ENCODE peak calls at places on chromosomes 1 and 21, in ten cellular contexts. Q is HepG2; X is pancreas; Z is fibroblast of lung; M is CD8-positive, alpha-beta T cell; K is Panc1; S is IMR-90; T is psoas muscle; A is heart right ventricle; I is body of pancreas. C is an unnamed sample.

GRCh38 chr1:32801096-32801713 is 16.0 kb downstream of the YARS1 start:
- DNase-seq in Q (no peak), X (no peak), Z (peak; percentile 93), M (peak; percentile 29), K (no peak), S (peak; percentile 90), T (no peak), A (no peak), I (no peak), C (no peak)

GRCh38 chr1:15650433-15650832 is 33.2 kb downstream of the DDI2 start:
- DNase-seq in Q (no peak), X (no peak), Z (no peak), M (no peak), K (no peak), S (no peak), T (no peak), A (no peak), I (no peak), C (no peak)

GRCh38 chr1:28591708-28592313 is at the start of gene RAB42:
- DNase-seq in Q (peak; percentile 84), X (no peak), Z (peak; percentile 23), M (peak; percentile 6), K (no peak), S (no peak), T (peak; percentile 61), A (peak; percentile 42), I (peak; percentile 45), C (no peak)

GRCh38 chr1:209627349-209628196 is 24.7 kb downstream of the LAMB3 start:
- DNase-seq in Q (peak; percentile 46), X (peak; percentile 41), Z (peak; percentile 61), M (peak; percentile 78), K (peak; percentile 43), S (peak; percentile 69), T (peak; percentile 80), A (peak; percentile 86), I (peak; percentile 66), C (no peak)

GRCh38 chr1:232557096-232557495 is 72.8 kb downstream of the SIPA1L2 start:
- DNase-seq in Q (no peak), X (no peak), Z (no peak), M (no peak), K (no peak), S (no peak), T (no peak), A (no peak), I (no peak), C (no peak)

GRCh38 chr21:35663856-35664606 is 396.3 kb downstream of the SETD4 start:
- DNase-seq in Q (no peak), X (no peak), Z (no peak), M (no peak), K (no peak), S (no peak), T (no peak), A (no peak), I (no peak), C (no peak)

GRCh38 chr1:12048376-12048775 is 14.7 kb upstream of the TNFRSF8 start:
- DNase-seq in Q (no peak), X (no peak), Z (no peak), M (no peak), K (no peak), S (no peak), T (no peak), A (no peak), I (peak; percentile 20), C (no peak)

GRCh38 chr1:112358061-112358770 is 37.8 kb upstream of the CTTNBP2NL start:
- DNase-seq in Q (no peak), X (no peak), Z (peak; percentile 16), M (no peak), K (no peak), S (peak; percentile 8), T (no peak), A (no peak), I (peak; percentile 24), C (peak; percentile 6)

GRCh38 chr1:78501203-78501602 is 10.4 kb downstream of the PTGFR start:
- DNase-seq in Q (no peak), X (no peak), Z (no peak), M (no peak), K (no peak), S (no peak), T (no peak), A (no peak), I (no peak), C (no peak)

GRCh38 chr21:46185717-46186116 is 1.5 kb upstream of the SPATC1L start:
- DNase-seq in Q (no peak), X (no peak), Z (no peak), M (no peak), K (no peak), S (no peak), T (no peak), A (no peak), I (no peak), C (no peak)

GRCh38 chr21:40047211-40047610 is 180.0 kb downstream of the PCP4 start:
- DNase-seq in Q (no peak), X (no peak), Z (no peak), M (no peak), K (no peak), S (no peak), T (no peak), A (no peak), I (no peak), C (no peak)

GRCh38 chr1:29626066-29626465 is 389.7 kb downstream of the PTPRU start:
- DNase-seq in Q (no peak), X (no peak), Z (no peak), M (no peak), K (no peak), S (no peak), T (no peak), A (no peak), I (no peak), C (no peak)

GRCh38 chr1:232457607-232458006 is 172.3 kb downstream of the SIPA1L2 start:
- DNase-seq in Q (no peak), X (no peak), Z (no peak), M (no peak), K (no peak), S (no peak), T (no peak), A (no peak), I (no peak), C (no peak)

GRCh38 chr1:76075877-76076276 is 1.3 kb downstream of the ST6GALNAC3 start:
- DNase-seq in Q (no peak), X (no peak), Z (no peak), M (no peak), K (no peak), S (peak; percentile 9), T (no peak), A (no peak), I (no peak), C (no peak)

GRCh38 chr1:152752225-152752624 is 5.6 kb upstream of the KPRP start:
- DNase-seq in Q (peak; percentile 13), X (no peak), Z (peak; percentile 60), M (no peak), K (peak; percentile 62), S (peak; percentile 70), T (no peak), A (no peak), I (no peak), C (peak; percentile 39)

GRCh38 chr1:29082519-29082918 is 41.2 kb downstream of the TMEM200B start:
- DNase-seq in Q (no peak), X (no peak), Z (no peak), M (no peak), K (no peak), S (no peak), T (no peak), A (no peak), I (no peak), C (no peak)

GRCh38 chr1:63630238-63630637 is 37.0 kb downstream of the PGM1 start:
- DNase-seq in Q (no peak), X (no peak), Z (peak; percentile 31), M (no peak), K (no peak), S (no peak), T (no peak), A (no peak), I (no peak), C (no peak)

GRCh38 chr1:3675436-3675835 is 23.1 kb downstream of the TP73 start:
- DNase-seq in Q (no peak), X (peak; percentile 36), Z (no peak), M (no peak), K (no peak), S (no peak), T (peak; percentile 3), A (no peak), I (no peak), C (no peak)
- H3K27me3 ChIP-seq in Q (no peaks in the 10 kb centered on the region), X (no peaks in the 10 kb centered on the region), Z (no peaks in the 10 kb centered on the region), M (no peaks in the 10 kb centered on the region), K (no peaks in the 10 kb centered on the region), S (peaks cover 18% of the 10 kb centered on the region), T (no peaks in the 10 kb centered on the region), A (no peaks in the 10 kb centered on the region), I (no peaks in the 10 kb centered on the region), C (peaks cover 2% of the 10 kb centered on the region)

GRCh38 chr1:212700597-212700891 is 904 bp upstream of the BATF3 start:
- DNase-seq in Q (no peak), X (peak; percentile 13), Z (no peak), M (no peak), K (no peak), S (no peak), T (no peak), A (no peak), I (no peak), C (no peak)
- H3K4me3 ChIP-seq in Q (peak overlapping the region; percentile 45), X (peak overlapping the region; percentile 33), Z (peak overlapping the region; percentile 61), M (peak overlapping the region; percentile 60), K (peak overlapping the region; percentile 67), S (peak overlapping the region; percentile 73), T (peak overlapping the region; percentile 70), A (peak overlapping the region; percentile 50), I (no peak overlapping the region), C (peak overlapping the region; percentile 60)

GRCh38 chr1:60898987-60899386 is 183.4 kb upstream of the NFIA start:
- DNase-seq in Q (no peak), X (no peak), Z (no peak), M (no peak), K (no peak), S (no peak), T (no peak), A (no peak), I (no peak), C (no peak)

GRCh38 chr1:60897003-60897402 is 185.4 kb upstream of the NFIA start:
- DNase-seq in Q (no peak), X (no peak), Z (no peak), M (no peak), K (no peak), S (no peak), T (no peak), A (peak; percentile 28), I (no peak), C (no peak)

GRCh38 chr1:60899464-60899863 is 182.9 kb upstream of the NFIA start:
- DNase-seq in Q (no peak), X (no peak), Z (no peak), M (no peak), K (no peak), S (no peak), T (no peak), A (no peak), I (no peak), C (no peak)

GRCh38 chr1:60895167-60896124 is 186.9 kb upstream of the NFIA start:
- DNase-seq in Q (no peak), X (no peak), Z (peak; percentile 63), M (no peak), K (no peak), S (no peak), T (no peak), A (no peak), I (no peak), C (no peak)

GRCh38 chr1:60898413-60898812 is 183.9 kb upstream of the NFIA start:
- DNase-seq in Q (no peak), X (no peak), Z (no peak), M (no peak), K (no peak), S (no peak), T (no peak), A (no peak), I (no peak), C (no peak)
- TF ChIP-seq CTCF in Q (no peak), X (no peak), Z (no peak), M (no peak), K (no peak), S (no peak), T (no peak), A (no peak), I (no peak), C (no peak)

GRCh38 chr1:58249729-58250586 is 296.6 kb downstream of the OMA1 start:
- DNase-seq in Q (peak; percentile 20), X (no peak), Z (peak; percentile 66), M (no peak), K (no peak), S (peak; percentile 11), T (no peak), A (peak; percentile 30), I (peak; percentile 18), C (no peak)
- H3K27me3 ChIP-seq in Q (peaks cover 24% of the 10 kb centered on the region), X (no peaks in the 10 kb centered on the region), Z (peaks cover 10% of the 10 kb centered on the region), M (no peaks in the 10 kb centered on the region), K (peaks cover 13% of the 10 kb centered on the region), S (peaks cover 27% of the 10 kb centered on the region), T (no peaks in the 10 kb centered on the region), A (no peaks in the 10 kb centered on the region), I (peaks cover 4% of the 10 kb centered on the region), C (peaks cover 8% of the 10 kb centered on the region)

C was measured in BJ.